ENCODE peak calls at places on chromosomes 7 and 10, in eight cellular contexts. One of them, this sample, is unnamed.

GRCh38 chr10:127153166-127153565 is 43.2 kb downstream of the INSYN2A start:
- DNase-seq in A172: no peak
- DNase-seq in GM03348: no peak
- DNase-seq in LHCN-M2: peak; percentile 87
- DNase-seq in fibroblast of mammary gland: peak; percentile 33
- DNase-seq in transverse colon: no peak
- DNase-seq in pons: no peak
- DNase-seq in stimulated activated CD4-positive, alpha-beta T cell treated with anti-CD3 and anti-CD28 coated beads, Interleukin-15, amount 100 ng/mL, for 24 hours: no peak
- DNase-seq in this sample: no peak

GRCh38 chr7:416761-417624 is 102.7 kb downstream of the PDGFA start:
- DNase-seq in pons: no peak
- DNase-seq in stimulated activated CD4-positive, alpha-beta T cell treated with anti-CD3 and anti-CD28 coated beads, Interleukin-15, amount 100 ng/mL, for 24 hours: no peak
- DNase-seq in transverse colon: no peak
- DNase-seq in fibroblast of mammary gland: no peak
- DNase-seq in GM03348: no peak
- DNase-seq in LHCN-M2: no peak
- DNase-seq in A172: no peak
- DNase-seq in this sample: no peak

GRCh38 chr7:86926732-86927131 is 132.7 kb downstream of the ELAPOR2 start:
- DNase-seq in LHCN-M2: peak; percentile 56
- DNase-seq in fibroblast of mammary gland: peak; percentile 71
- DNase-seq in A172: peak; percentile 48
- DNase-seq in transverse colon: no peak
- DNase-seq in pons: peak; percentile 67
- DNase-seq in stimulated activated CD4-positive, alpha-beta T cell treated with anti-CD3 and anti-CD28 coated beads, Interleukin-15, amount 100 ng/mL, for 24 hours: peak; percentile 32
- DNase-seq in GM03348: peak; percentile 61
- DNase-seq in this sample: no peak

GRCh38 chr10:44980309-44981171 is 1.9 kb upstream of the DEPP1 start:
- DNase-seq in GM03348: no peak
- DNase-seq in stimulated activated CD4-positive, alpha-beta T cell treated with anti-CD3 and anti-CD28 coated beads, Interleukin-15, amount 100 ng/mL, for 24 hours: no peak
- DNase-seq in transverse colon: no peak
- DNase-seq in A172: no peak
- DNase-seq in fibroblast of mammary gland: no peak
- DNase-seq in LHCN-M2: peak; percentile 29
- DNase-seq in pons: no peak
- DNase-seq in this sample: no peak

GRCh38 chr10:94351089-94351488 is 11.7 kb downstream of the NOC3L start:
- DNase-seq in transverse colon: no peak
- DNase-seq in fibroblast of mammary gland: no peak
- DNase-seq in LHCN-M2: no peak
- DNase-seq in pons: no peak
- DNase-seq in A172: no peak
- DNase-seq in stimulated activated CD4-positive, alpha-beta T cell treated with anti-CD3 and anti-CD28 coated beads, Interleukin-15, amount 100 ng/mL, for 24 hours: no peak
- DNase-seq in GM03348: no peak
- DNase-seq in this sample: no peak

GRCh38 chr10:102542800-102543418 is 39.1 kb downstream of the SUFU start:
- DNase-seq in fibroblast of mammary gland: peak; percentile 20
- DNase-seq in LHCN-M2: no peak
- DNase-seq in transverse colon: no peak
- DNase-seq in stimulated activated CD4-positive, alpha-beta T cell treated with anti-CD3 and anti-CD28 coated beads, Interleukin-15, amount 100 ng/mL, for 24 hours: no peak
- DNase-seq in GM03348: no peak
- DNase-seq in pons: no peak
- DNase-seq in A172: peak; percentile 14
- DNase-seq in this sample: no peak

GRCh38 chr7:142813699-142814098 is 41.2 kb upstream of the EPHB6 start:
- DNase-seq in transverse colon: no peak
- DNase-seq in GM03348: no peak
- DNase-seq in stimulated activated CD4-positive, alpha-beta T cell treated with anti-CD3 and anti-CD28 coated beads, Interleukin-15, amount 100 ng/mL, for 24 hours: no peak
- DNase-seq in A172: no peak
- DNase-seq in pons: no peak
- DNase-seq in LHCN-M2: no peak
- DNase-seq in fibroblast of mammary gland: no peak
- DNase-seq in this sample: no peak

GRCh38 chr10:21368022-21368582 is 157.4 kb downstream of the SKIDA1 start:
- DNase-seq in fibroblast of mammary gland: no peak
- DNase-seq in pons: no peak
- DNase-seq in GM03348: no peak
- DNase-seq in stimulated activated CD4-positive, alpha-beta T cell treated with anti-CD3 and anti-CD28 coated beads, Interleukin-15, amount 100 ng/mL, for 24 hours: no peak
- DNase-seq in transverse colon: no peak
- DNase-seq in A172: no peak
- DNase-seq in LHCN-M2: no peak
- DNase-seq in this sample: no peak

GRCh38 chr7:54596747-54597146 is 54.6 kb downstream of the VSTM2A start:
- DNase-seq in pons: no peak
- DNase-seq in stimulated activated CD4-positive, alpha-beta T cell treated with anti-CD3 and anti-CD28 coated beads, Interleukin-15, amount 100 ng/mL, for 24 hours: no peak
- DNase-seq in GM03348: no peak
- DNase-seq in A172: no peak
- DNase-seq in LHCN-M2: no peak
- DNase-seq in transverse colon: no peak
- DNase-seq in fibroblast of mammary gland: no peak
- DNase-seq in this sample: no peak

GRCh38 chr7:42495251-42495650 is 258.2 kb upstream of the GLI3 start:
- DNase-seq in pons: no peak
- DNase-seq in LHCN-M2: no peak
- DNase-seq in fibroblast of mammary gland: peak; percentile 69
- DNase-seq in A172: no peak
- DNase-seq in stimulated activated CD4-positive, alpha-beta T cell treated with anti-CD3 and anti-CD28 coated beads, Interleukin-15, amount 100 ng/mL, for 24 hours: no peak
- DNase-seq in transverse colon: no peak
- DNase-seq in GM03348: peak; percentile 23
- DNase-seq in this sample: no peak

GRCh38 chr7:137790828-137791227 is 55.9 kb downstream of the DGKI start:
- DNase-seq in stimulated activated CD4-positive, alpha-beta T cell treated with anti-CD3 and anti-CD28 coated beads, Interleukin-15, amount 100 ng/mL, for 24 hours: no peak
- DNase-seq in GM03348: peak; percentile 12
- DNase-seq in pons: no peak
- DNase-seq in fibroblast of mammary gland: no peak
- DNase-seq in A172: no peak
- DNase-seq in LHCN-M2: no peak
- DNase-seq in transverse colon: no peak
- DNase-seq in this sample: no peak

GRCh38 chr10:131242007-131242406 is 69.5 kb downstream of the TCERG1L start:
- DNase-seq in stimulated activated CD4-positive, alpha-beta T cell treated with anti-CD3 and anti-CD28 coated beads, Interleukin-15, amount 100 ng/mL, for 24 hours: peak; percentile 31
- DNase-seq in transverse colon: no peak
- DNase-seq in fibroblast of mammary gland: no peak
- DNase-seq in pons: peak; percentile 8
- DNase-seq in LHCN-M2: no peak
- DNase-seq in GM03348: no peak
- DNase-seq in A172: no peak
- DNase-seq in this sample: no peak

GRCh38 chr10:124145109-124145860 is 51.9 kb upstream of the CHST15 start:
- DNase-seq in stimulated activated CD4-positive, alpha-beta T cell treated with anti-CD3 and anti-CD28 coated beads, Interleukin-15, amount 100 ng/mL, for 24 hours: no peak
- DNase-seq in GM03348: no peak
- DNase-seq in A172: no peak
- DNase-seq in transverse colon: peak; percentile 46
- DNase-seq in LHCN-M2: peak; percentile 95
- DNase-seq in pons: peak; percentile 76
- DNase-seq in fibroblast of mammary gland: peak; percentile 58
- DNase-seq in this sample: no peak

GRCh38 chr10:63603709-63604445 is 82.7 kb downstream of the REEP3 start:
- DNase-seq in LHCN-M2: peak; percentile 40
- DNase-seq in fibroblast of mammary gland: peak; percentile 65
- DNase-seq in A172: no peak
- DNase-seq in pons: no peak
- DNase-seq in transverse colon: no peak
- DNase-seq in GM03348: no peak
- DNase-seq in stimulated activated CD4-positive, alpha-beta T cell treated with anti-CD3 and anti-CD28 coated beads, Interleukin-15, amount 100 ng/mL, for 24 hours: no peak
- DNase-seq in this sample: no peak

GRCh38 chr7:110531186-110531585 is 559.7 kb upstream of the LRRN3 start:
- DNase-seq in transverse colon: no peak
- DNase-seq in fibroblast of mammary gland: no peak
- DNase-seq in A172: no peak
- DNase-seq in GM03348: no peak
- DNase-seq in LHCN-M2: no peak
- DNase-seq in stimulated activated CD4-positive, alpha-beta T cell treated with anti-CD3 and anti-CD28 coated beads, Interleukin-15, amount 100 ng/mL, for 24 hours: no peak
- DNase-seq in pons: no peak
- DNase-seq in this sample: no peak

GRCh38 chr10:17756557-17757208 is 4.7 kb downstream of the TMEM236 start:
- DNase-seq in stimulated activated CD4-positive, alpha-beta T cell treated with anti-CD3 and anti-CD28 coated beads, Interleukin-15, amount 100 ng/mL, for 24 hours: no peak
- DNase-seq in GM03348: no peak
- DNase-seq in transverse colon: peak; percentile 33
- DNase-seq in fibroblast of mammary gland: peak; percentile 27
- DNase-seq in pons: no peak
- DNase-seq in A172: peak; percentile 14
- DNase-seq in LHCN-M2: no peak
- DNase-seq in this sample: no peak

GRCh38 chr7:112926018-112926417 is 135.8 kb upstream of the TMEM168 start:
- DNase-seq in stimulated activated CD4-positive, alpha-beta T cell treated with anti-CD3 and anti-CD28 coated beads, Interleukin-15, amount 100 ng/mL, for 24 hours: no peak
- DNase-seq in A172: no peak
- DNase-seq in fibroblast of mammary gland: no peak
- DNase-seq in transverse colon: no peak
- DNase-seq in pons: no peak
- DNase-seq in GM03348: no peak
- DNase-seq in LHCN-M2: no peak
- DNase-seq in this sample: no peak